ENCODE peak calls at places on chromosomes 2 and 18, in six cellular contexts. M is PC-9; T is CD8-positive, alpha-beta memory T cell; U is lower lobe of right lung; Y is trophoblast cell; V is Caco-2. A is an unnamed sample.

GRCh38 chr18:41594582-41594981 is 360.5 kb upstream of the PIK3C3 start:
- DNase-seq in M (no peak), T (no peak), U (no peak), Y (no peak), V (no peak), A (no peak)

GRCh38 chr2:201839727-201840126 is 33.4 kb downstream of the CDK15 start:
- DNase-seq in M (no peak), T (no peak), U (no peak), Y (no peak), V (no peak), A (no peak)

GRCh38 chr2:675982-676646 is 1.1 kb downstream of the TMEM18 start:
- DNase-seq in M (peak; percentile 83), T (no peak), U (no peak), Y (peak; percentile 84), V (peak; percentile 51), A (peak; percentile 39)

GRCh38 chr2:27051902-27052645 is 606 bp downstream of the AGBL5 start:
- DNase-seq in M (no peak), T (no peak), U (peak; percentile 72), Y (no peak), V (no peak), A (no peak)

GRCh38 chr2:10919776-10920606 is 8.3 kb downstream of the KCNF1 start:
- DNase-seq in M (no peak), T (no peak), U (no peak), Y (no peak), V (no peak), A (no peak)

GRCh38 chr18:79487198-79488165 is 91.8 kb downstream of the NFATC1 start:
- DNase-seq in M (no peak), T (no peak), U (peak; percentile 45), Y (no peak), V (no peak), A (no peak)

GRCh38 chr2:65136253-65136652 is 6.3 kb upstream of the RAB1A start:
- DNase-seq in M (no peak), T (no peak), U (no peak), Y (no peak), V (no peak), A (no peak)

GRCh38 chr18:47215554-47216138 is 35.8 kb downstream of the SKOR2 start:
- DNase-seq in M (no peak), T (no peak), U (no peak), Y (peak; percentile 40), V (peak; percentile 15), A (peak; percentile 44)

GRCh38 chr2:97928591-97928990 is 67.2 kb downstream of the TMEM131 start:
- DNase-seq in M (no peak), T (no peak), U (no peak), Y (no peak), V (no peak), A (no peak)

GRCh38 chr2:37615808-37616673 is 55.4 kb downstream of the CDC42EP3 start:
- DNase-seq in M (no peak), T (peak; percentile 73), U (peak; percentile 77), Y (no peak), V (no peak), A (no peak)

GRCh38 chr18:23585007-23585871 is 1.1 kb downstream of the NPC1 start:
- DNase-seq in M (peak; percentile 70), T (peak; percentile 18), U (no peak), Y (peak; percentile 12), V (no peak), A (peak; percentile 31)

GRCh38 chr2:214311931-214312749 is 98.7 kb upstream of the VWC2L start:
- DNase-seq in M (no peak), T (no peak), U (no peak), Y (no peak), V (no peak), A (no peak)

GRCh38 chr2:65404988-65405697 is 27.3 kb downstream of the SPRED2 start:
- DNase-seq in M (no peak), T (no peak), U (no peak), Y (no peak), V (no peak), A (no peak)

DNA sequence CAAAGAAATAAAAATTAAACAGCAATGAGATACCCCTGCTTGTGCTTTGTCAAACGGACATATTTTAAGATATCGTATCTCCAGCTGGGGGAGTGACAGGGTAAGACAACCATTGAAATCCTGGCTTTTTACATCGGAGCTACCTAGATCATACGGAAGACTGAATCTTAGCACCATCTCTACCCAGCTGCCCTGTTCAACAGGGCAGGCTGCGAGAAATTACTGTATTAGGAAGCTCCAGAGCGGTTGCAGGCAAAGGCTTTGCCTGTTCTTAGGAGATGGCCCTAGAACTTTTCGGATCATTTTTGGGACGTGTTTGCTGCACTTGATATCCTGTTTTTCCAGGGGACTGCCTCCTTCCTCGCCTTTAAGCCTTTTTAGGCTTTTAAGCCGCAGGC is 2.0 kb upstream of the PRKCE start:
- DNase-seq in M (no peak), T (no peak), U (no peak), Y (no peak), V (peak; percentile 11), A (no peak)
- H3K4me1 ChIP-seq in M (peaks cover 17% of the 10 kb centered on the region), T (no peaks in the 10 kb centered on the region), U (peaks cover 45% of the 10 kb centered on the region), Y (peaks cover 19% of the 10 kb centered on the region), V (peaks cover 5% of the 10 kb centered on the region), A (peaks cover 36% of the 10 kb centered on the region)

GRCh38 chr2:135650721-135651120 is 90.9 kb upstream of the UBXN4 start:
- DNase-seq in M (no peak), T (no peak), U (no peak), Y (no peak), V (no peak), A (no peak)

GRCh38 chr2:135647836-135648579 is 93.6 kb upstream of the UBXN4 start:
- DNase-seq in M (no peak), T (no peak), U (no peak), Y (no peak), V (no peak), A (no peak)

DNA sequence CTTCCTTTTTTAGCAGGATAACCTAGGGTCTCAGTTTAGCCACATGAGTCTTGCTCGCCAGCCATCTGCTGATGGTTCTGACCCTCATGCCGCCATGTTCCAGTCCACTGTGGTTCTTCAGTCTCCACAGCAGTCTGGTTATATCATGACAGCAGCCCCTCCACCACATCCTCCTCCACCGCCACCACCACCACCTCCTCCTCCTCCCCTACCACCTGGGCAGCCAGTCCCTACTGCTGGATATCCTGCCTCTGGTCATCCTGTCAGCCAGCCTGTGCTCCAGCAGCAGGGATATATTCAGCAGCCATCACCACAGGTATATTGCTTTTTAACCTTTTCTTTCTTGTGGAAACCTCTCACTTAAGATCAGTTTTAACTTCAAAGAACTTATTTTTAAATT is 89.9 kb upstream of the UBXN4 start:
- DNase-seq in M (no peak), T (no peak), U (no peak), Y (no peak), V (no peak), A (no peak)
- H3K4me1 ChIP-seq in M (no peaks in the 10 kb centered on the region), T (no peaks in the 10 kb centered on the region), U (no peaks in the 10 kb centered on the region), Y (no peaks in the 10 kb centered on the region), V (peaks cover 4% of the 10 kb centered on the region), A (no peaks in the 10 kb centered on the region)

GRCh38 chr18:48946329-48946835 is 4.4 kb downstream of the SMAD7 start:
- DNase-seq in M (peak; percentile 90), T (no peak), U (no peak), Y (no peak), V (no peak), A (peak; percentile 87)
- H3K4me1 ChIP-seq in M (peaks cover 66% of the 10 kb centered on the region), T (peaks cover 70% of the 10 kb centered on the region), U (peaks cover 66% of the 10 kb centered on the region), Y (peaks cover 37% of the 10 kb centered on the region), V (peaks cover 49% of the 10 kb centered on the region), A (peaks cover 62% of the 10 kb centered on the region)

GRCh38 chr2:136052374-136053362 is 65.3 kb downstream of the CXCR4 start:
- DNase-seq in M (no peak), T (peak; percentile 20), U (no peak), Y (no peak), V (no peak), A (no peak)

GRCh38 chr2:136056077-136056688 is 61.8 kb downstream of the CXCR4 start:
- DNase-seq in M (no peak), T (no peak), U (no peak), Y (no peak), V (no peak), A (no peak)

GRCh38 chr2:136057802-136058140 is 60.2 kb downstream of the CXCR4 start:
- DNase-seq in M (no peak), T (no peak), U (no peak), Y (no peak), V (no peak), A (no peak)

GRCh38 chr2:136057023-136057801 is 60.7 kb downstream of the CXCR4 start:
- DNase-seq in M (no peak), T (peak; percentile 14), U (no peak), Y (no peak), V (no peak), A (no peak)

DNA sequence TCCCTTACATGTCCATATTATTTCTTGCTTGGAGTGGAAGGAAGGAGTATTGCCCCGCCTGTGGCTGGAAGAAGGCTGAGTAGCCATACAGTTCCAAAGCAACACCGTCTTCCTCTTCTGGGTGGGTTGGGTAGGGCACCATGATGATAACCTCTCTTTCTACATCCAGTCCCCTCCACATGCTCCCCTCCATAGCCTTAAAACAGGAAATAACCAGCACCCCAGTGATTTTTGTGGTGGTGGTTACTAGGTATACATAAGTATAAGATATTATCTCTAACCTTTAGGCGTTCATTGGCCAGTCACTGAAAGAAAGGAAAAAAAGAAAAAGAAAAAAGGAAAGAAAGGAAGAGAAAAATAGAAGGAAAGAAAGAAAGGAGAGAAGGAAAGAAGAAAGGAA is 63.1 kb downstream of the CXCR4 start:
- DNase-seq in M (no peak), T (no peak), U (no peak), Y (no peak), V (no peak), A (no peak)
- H3K4me1 ChIP-seq in M (no peaks in the 10 kb centered on the region), T (peaks cover 94% of the 10 kb centered on the region), U (no peaks in the 10 kb centered on the region), Y (no peaks in the 10 kb centered on the region), V (no peaks in the 10 kb centered on the region), A (no peaks in the 10 kb centered on the region)

DNA sequence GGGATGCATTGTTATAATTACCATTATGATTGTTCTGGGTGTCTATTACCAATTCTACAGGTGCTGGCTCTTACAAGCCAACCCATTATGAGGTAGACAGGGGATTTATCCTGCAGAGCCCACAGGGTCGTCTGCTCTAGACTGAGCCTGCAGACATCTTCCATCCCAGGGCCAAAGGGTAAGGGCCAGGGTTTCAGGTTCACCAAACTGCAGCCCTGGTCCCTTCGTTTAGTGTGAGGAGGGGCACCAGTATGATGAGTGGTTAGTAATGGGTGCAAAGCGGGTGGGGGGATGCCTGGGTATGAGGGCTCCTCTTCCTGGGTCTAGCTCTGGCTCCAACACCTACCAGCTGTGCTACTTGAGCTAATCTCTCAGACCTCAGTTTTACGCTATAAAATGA is 1.2 kb upstream of the ARID5A start:
- DNase-seq in M (no peak), T (no peak), U (no peak), Y (no peak), V (no peak), A (no peak)
- H3K4me1 ChIP-seq in M (peaks cover 48% of the 10 kb centered on the region), T (peaks cover 51% of the 10 kb centered on the region), U (peaks cover 80% of the 10 kb centered on the region), Y (peaks cover 14% of the 10 kb centered on the region), V (peaks cover 7% of the 10 kb centered on the region), A (peaks cover 58% of the 10 kb centered on the region)

GRCh38 chr2:203869610-203870042 is 2.1 kb downstream of the CTLA4 start:
- DNase-seq in M (no peak), T (peak; percentile 53), U (no peak), Y (no peak), V (no peak), A (no peak)
- H3K4me1 ChIP-seq in M (no peaks in the 10 kb centered on the region), T (peaks cover 67% of the 10 kb centered on the region), U (no peaks in the 10 kb centered on the region), Y (no peaks in the 10 kb centered on the region), V (no peaks in the 10 kb centered on the region), A (no peaks in the 10 kb centered on the region)